ENCODE peak calls at places on chromosomes 6 and 20, in five cellular contexts. I is NCI-H1092 treated with DMSO at 0.1 percent for 48 hours; K is cardiac fibroblast; Y is stimulated activated CD4-positive, alpha-beta T cell treated with anti-CD3 and anti-CD28 coated beads, TNF-alpha, amount 100 ng/mL, for 1 hour; J is stimulated activated naive CD4-positive, alpha-beta T cell. E is an unnamed sample.
A peak's percentile ranks its signal among the peaks of the same experiment; 100 is the strongest.

GRCh38 chr6:13710552-13711383 is 867 bp downstream of the RANBP9 start:
- DNase-seq in I (no peak), K (peak; percentile 19), Y (no peak), J (peak; percentile 37), E (no peak)

GRCh38 chr6:142943746-142944125 is 1.2 kb downstream of the HIVEP2 start:
- DNase-seq in I (no peak), K (peak; percentile 69), Y (peak; percentile 17), J (peak; percentile 79), E (no peak)

GRCh38 chr20:6559791-6560190 is 207.7 kb upstream of the BMP2 start:
- DNase-seq in I (no peak), K (no peak), Y (no peak), J (no peak), E (no peak)

GRCh38 chr20:5402903-5403531 is 86.3 kb upstream of the PROKR2 start:
- DNase-seq in I (peak; percentile 34), K (peak; percentile 41), Y (no peak), J (no peak), E (no peak)

GRCh38 chr20:41165001-41165882 is 27.9 kb downstream of the PLCG1 start:
- DNase-seq in I (no peak), K (no peak), Y (no peak), J (no peak), E (no peak)

GRCh38 chr6:53020005-53020744 is 25.1 kb upstream of the GSTA4 start:
- DNase-seq in I (no peak), K (peak; percentile 50), Y (no peak), J (no peak), E (no peak)

GRCh38 chr6:48678390-48678789 is 567.4 kb upstream of the PTCHD4 start:
- DNase-seq in I (no peak), K (no peak), Y (no peak), J (no peak), E (no peak)

GRCh38 chr20:271528-271927 is 14.0 kb downstream of the DEFB132 start:
- DNase-seq in I (no peak), K (no peak), Y (no peak), J (no peak), E (no peak)

GRCh38 chr20:33431797-33432381 is 11.7 kb downstream of the SNTA1 start:
- DNase-seq in I (no peak), K (no peak), Y (no peak), J (no peak), E (no peak)

GRCh38 chr6:26056583-26057350 is 30.5 kb upstream of the HFE start:
- DNase-seq in I (peak; percentile 55), K (peak; percentile 56), Y (no peak), J (peak; percentile 62), E (no peak)

GRCh38 chr6:162846723-162847122 is 118.9 kb downstream of the PACRG start:
- DNase-seq in I (no peak), K (no peak), Y (no peak), J (no peak), E (no peak)

E was measured in D721Med.